ENCODE peak calls at places on chromosome 9, in eight cellular contexts. Q, K, T, U, H, I, R and B are unnamed samples. For H3K4me1 and H3K27me3, the result is how much of the 10 kb centered on the place peaks cover.

GRCh38 chr9:110573305-110573704 is 6.2 kb downstream of the SVEP1 start:
- DNase-seq in T (no peak), R (no peak), Q (no peak), U (peak), K (no peak), H (no peak), I (no peak), B (no peak)

GRCh38 chr9:12538842-12539584 is 154.2 kb upstream of the TYRP1 start:
- DNase-seq in I (no peak), H (no peak), R (peak), Q (no peak), T (no peak), K (no peak), U (no peak), B (no peak)

GRCh38 chr9:121118266-121118665 is 43.5 kb downstream of the CNTRL start:
- DNase-seq in T (no peak), I (no peak), H (no peak), U (no peak), Q (no peak), R (no peak), K (no peak), B (no peak)

GRCh38 chr9:127974002-127974768 is 6.6 kb downstream of the EEIG1 start:
- DNase-seq in T (no peak), H (no peak), U (no peak), R (peak), Q (peak), I (no peak), K (no peak), B (no peak)

GRCh38 chr9:124263800-124264426 is 6.2 kb downstream of the NEK6 start:
- DNase-seq in H (no peak), T (no peak), U (no peak), Q (no peak), R (no peak), I (no peak), K (no peak), B (no peak)

GRCh38 chr9:78986446-78986845 is 585.3 kb upstream of the TLE4 start:
- DNase-seq in U (no peak), H (no peak), T (no peak), R (no peak), I (no peak), Q (no peak), K (no peak), B (no peak)

GRCh38 chr9:137804908-137805356 is 72.7 kb upstream of the CACNA1B start:
- DNase-seq in R (no peak), Q (no peak), K (no peak), U (no peak), T (no peak), I (no peak), H (no peak), B (no peak)

GRCh38 chr9:111108946-111109345 is 70.7 kb upstream of the LPAR1 start:
- DNase-seq in K (no peak), H (no peak), Q (no peak), T (no peak), U (no peak), R (no peak), I (no peak), B (no peak)

GRCh38 chr9:91994422-91994821 is 44.4 kb upstream of the ROR2 start:
- DNase-seq in U (peak), T (no peak), H (no peak), Q (no peak), I (no peak), R (no peak), K (no peak), B (no peak)

GRCh38 chr9:31372796-31373587 is 1011.5 kb upstream of the ACO1 start:
- DNase-seq in U (no peak), I (no peak), T (no peak), K (no peak), Q (no peak), R (no peak), H (no peak), B (no peak)

GRCh38 chr9:37955781-37956422 is 52.0 kb upstream of the SLC25A51 start:
- DNase-seq in R (no peak), U (no peak), H (no peak), Q (no peak), I (no peak), K (no peak), T (no peak), B (no peak)

GRCh38 chr9:37953204-37953774 is 49.4 kb upstream of the SLC25A51 start:
- DNase-seq in T (no peak), Q (no peak), K (no peak), U (no peak), I (no peak), R (no peak), H (no peak), B (no peak)

GRCh38 chr9:37953775-37954437 is 50.0 kb upstream of the SLC25A51 start:
- DNase-seq in Q (no peak), R (no peak), H (no peak), I (no peak), U (peak), K (no peak), T (peak), B (peak)

GRCh38 chr9:37956423-37956820 is 52.5 kb upstream of the SLC25A51 start:
- DNase-seq in H (no peak), T (no peak), K (no peak), R (no peak), I (no peak), Q (no peak), U (no peak), B (no peak)

DNA sequence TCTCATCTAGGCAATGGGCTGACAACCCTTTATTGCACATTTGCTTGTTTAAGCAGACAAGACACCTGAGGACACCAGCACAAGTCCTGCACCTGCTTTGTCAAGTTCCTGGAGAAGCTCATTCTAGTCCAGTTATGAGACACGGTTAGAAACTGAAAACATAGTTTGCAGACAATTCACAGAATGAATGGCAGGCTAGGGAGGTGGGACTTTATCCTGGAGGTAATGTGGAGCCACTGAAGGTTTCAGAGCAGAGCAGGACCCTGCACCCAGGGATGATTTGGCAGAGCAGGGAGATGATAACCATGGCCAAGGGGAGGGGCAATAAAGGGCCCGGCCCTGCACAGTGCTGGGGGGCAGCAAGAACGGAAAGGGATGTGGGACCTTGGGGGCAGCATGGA is 50.7 kb upstream of the SLC25A51 start:
- DNase-seq in Q (no peak), I (no peak), R (no peak), U (no peak), K (no peak), H (no peak), T (no peak), B (no peak)
- H3K27ac ChIP-seq in Q (no peak), I (no peak), R (no peak), U (no peak), K (no peak), H (peak), T (peak), B (no peak)

DNA sequence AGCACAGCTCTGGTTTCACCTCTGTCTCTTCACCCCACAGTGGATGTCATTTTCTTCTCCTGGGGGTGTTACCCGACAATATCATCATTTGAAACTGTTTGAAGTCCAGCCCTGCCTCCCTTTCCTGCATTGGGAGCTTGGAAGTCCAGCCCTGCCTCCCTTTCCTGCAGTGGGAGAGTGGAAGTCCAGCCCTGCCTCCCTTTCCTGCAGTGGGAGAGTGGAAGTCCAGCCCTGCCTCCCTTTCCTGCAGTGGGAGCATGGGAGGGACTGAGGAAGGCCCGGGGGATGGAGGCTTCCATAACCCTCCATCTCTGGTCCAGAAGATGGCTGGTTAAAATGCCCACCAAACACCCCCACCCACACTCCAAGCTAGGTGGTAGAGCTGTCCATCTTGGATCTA is 59.8 kb downstream of the SYK start:
- DNase-seq in U (no peak), R (no peak), H (no peak), Q (no peak), I (no peak), T (no peak), K (no peak), B (no peak)
- H3K4me1 ChIP-seq in U (under half), R (under half), H (under half), Q (under half), I (under half), T (under half), K (under half), B (under half)

GRCh38 chr9:99822096-99822595 is 461 bp downstream of the NR4A3 start:
- DNase-seq in U (no peak), R (no peak), H (peak), I (peak), Q (peak), T (no peak), K (no peak), B (no peak)

GRCh38 chr9:99824378-99825157 is 2.9 kb downstream of the NR4A3 start:
- DNase-seq in I (peak), U (peak), H (no peak), Q (peak), R (peak), T (no peak), K (peak), B (no peak)

GRCh38 chr9:99823392-99824377 is 2.0 kb downstream of the NR4A3 start:
- DNase-seq in T (peak), Q (peak), H (peak), K (peak), R (peak), I (peak), U (peak), B (peak)

GRCh38 chr9:99821187-99822095 is at the start of gene NR4A3:
- DNase-seq in R (peak), H (peak), Q (peak), K (peak), U (peak), I (peak), T (peak), B (peak)

GRCh38 chr9:99822596-99823391 is 1.1 kb downstream of the NR4A3 start:
- DNase-seq in R (peak), K (peak), H (no peak), Q (peak), U (peak), I (peak), T (peak), B (peak)
- H3K27me3 ChIP-seq in R (half or more), K (under half), H (under half), Q (half or more), U (under half), I (half or more), T (under half), B (under half)

GRCh38 chr9:13817754-13818278 is 496.1 kb downstream of the NFIB start:
- DNase-seq in T (no peak), U (no peak), H (no peak), Q (no peak), R (no peak), K (no peak), I (no peak), B (no peak)

DNA sequence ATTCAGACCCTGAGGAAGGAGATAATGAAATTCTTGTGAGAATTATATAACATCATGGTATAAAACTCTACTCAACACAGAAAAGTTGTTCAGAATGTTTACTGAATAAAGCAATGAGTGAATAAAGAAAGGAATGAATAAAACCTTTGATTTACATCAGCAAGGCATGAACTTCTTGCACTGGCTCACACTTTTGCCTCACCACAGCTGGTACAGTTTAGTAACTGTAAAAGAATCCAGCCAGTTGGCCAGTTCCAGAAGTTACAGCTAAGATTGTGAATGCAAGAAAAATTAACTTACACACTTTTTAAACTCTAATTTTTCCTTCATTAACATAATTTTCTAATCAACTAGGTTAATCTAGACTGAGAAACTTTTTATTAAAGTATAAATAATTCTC is 490.9 kb downstream of the NFIB start:
- DNase-seq in R (no peak), T (no peak), K (no peak), U (no peak), H (no peak), Q (no peak), I (no peak), B (no peak)
- H3K27ac ChIP-seq in R (no peak), T (no peak), K (no peak), U (no peak), H (no peak), Q (no peak), I (no peak), B (no peak)

GRCh38 chr9:130933114-130934046 is 5.7 kb downstream of the FIBCD1 start:
- DNase-seq in R (no peak), K (no peak), U (no peak), I (no peak), H (no peak), T (no peak), Q (no peak), B (no peak)
- H3K4me1 ChIP-seq in R (under half), K (under half), U (under half), I (under half), H (under half), T (under half), Q (under half), B (under half)

GRCh38 chr9:107855164-107855563 is 365.6 kb upstream of the KLF4 start:
- DNase-seq in Q (no peak), U (no peak), K (no peak), I (no peak), H (no peak), T (no peak), R (no peak), B (no peak)
- H3K27me3 ChIP-seq in Q (under half), U (under half), K (under half), I (under half), H (under half), T (under half), R (under half), B (under half)

GRCh38 chr9:37374892-37375291 is 47.6 kb upstream of the GRHPR start:
- DNase-seq in U (no peak), R (no peak), K (no peak), T (no peak), H (no peak), I (no peak), Q (no peak), B (no peak)

GRCh38 chr9:37373621-37374020 is 48.9 kb upstream of the GRHPR start:
- DNase-seq in K (no peak), R (no peak), Q (no peak), H (no peak), T (no peak), U (no peak), I (no peak), B (no peak)

GRCh38 chr9:37370968-37371563 is 51.4 kb upstream of the GRHPR start:
- DNase-seq in U (no peak), Q (no peak), T (no peak), H (no peak), K (no peak), I (no peak), R (no peak), B (no peak)

GRCh38 chr9:37371565-37372464 is 50.7 kb upstream of the GRHPR start:
- DNase-seq in I (no peak), U (no peak), H (no peak), T (no peak), R (no peak), K (no peak), Q (no peak), B (no peak)

DNA sequence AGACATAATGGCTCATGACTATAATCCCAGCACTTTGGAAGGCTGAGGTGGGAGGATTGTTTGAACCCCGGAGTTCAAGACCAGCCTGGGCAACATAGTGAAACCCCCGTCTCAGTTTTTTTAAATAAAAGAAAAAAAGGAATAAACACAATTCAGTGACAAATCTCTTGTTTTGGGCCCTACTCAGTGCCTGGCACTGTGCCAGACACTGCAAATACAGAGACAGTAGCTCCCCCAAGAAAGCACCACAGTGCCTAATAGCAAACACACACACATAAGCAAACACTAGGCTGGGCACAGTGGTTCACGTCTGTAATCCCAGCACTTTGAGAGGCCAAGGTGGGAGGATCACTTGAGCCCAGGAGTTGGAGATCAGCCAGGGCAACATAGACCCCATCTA is 49.7 kb upstream of the GRHPR start:
- DNase-seq in K (no peak), Q (no peak), H (no peak), I (no peak), T (no peak), R (no peak), U (no peak), B (no peak)
- H3K27ac ChIP-seq in K (no peak), Q (no peak), H (no peak), I (no peak), T (no peak), R (no peak), U (no peak), B (no peak)

DNA sequence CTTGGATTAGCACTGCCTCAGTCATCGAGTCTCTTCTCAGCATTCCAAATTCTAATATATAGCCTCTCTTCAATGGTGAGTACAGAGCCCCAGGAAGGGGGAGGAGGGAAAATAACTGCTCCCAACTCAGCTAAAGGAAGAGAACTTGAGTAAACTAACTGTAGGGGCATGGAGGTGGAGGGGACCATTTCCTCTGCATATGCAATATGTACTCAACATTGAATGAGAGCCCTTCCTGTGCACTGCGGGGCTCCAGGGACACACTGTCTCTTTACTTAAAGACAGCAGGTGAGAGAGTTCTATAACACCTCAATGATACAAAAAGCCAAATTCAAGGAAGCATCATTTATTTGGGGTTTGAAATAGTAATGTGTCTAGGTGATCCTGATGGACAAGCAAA is 75.1 kb downstream of the GNAQ start:
- DNase-seq in K (no peak), R (no peak), I (no peak), T (no peak), U (peak), Q (no peak), H (no peak), B (no peak)
- H3K4me1 ChIP-seq in K (under half), R (under half), I (under half), T (under half), U (under half), Q (under half), H (under half), B (half or more)

GRCh38 chr9:84667571-84668203 is 1.8 kb upstream of the NTRK2 start:
- DNase-seq in H (peak), I (peak), K (no peak), R (peak), U (peak), Q (peak), T (no peak), B (no peak)

GRCh38 chr9:84670106-84670800 is 724 bp downstream of the NTRK2 start:
- DNase-seq in U (peak), Q (no peak), T (no peak), I (peak), K (no peak), H (no peak), R (peak), B (no peak)

GRCh38 chr9:84669008-84669292 is 579 bp upstream of the NTRK2 start:
- DNase-seq in I (no peak), K (no peak), U (no peak), R (no peak), T (no peak), Q (peak), H (no peak), B (no peak)

GRCh38 chr9:84669293-84670105 is at the start of gene NTRK2:
- DNase-seq in Q (peak), I (peak), T (peak), K (no peak), H (peak), R (peak), U (peak), B (no peak)

DNA sequence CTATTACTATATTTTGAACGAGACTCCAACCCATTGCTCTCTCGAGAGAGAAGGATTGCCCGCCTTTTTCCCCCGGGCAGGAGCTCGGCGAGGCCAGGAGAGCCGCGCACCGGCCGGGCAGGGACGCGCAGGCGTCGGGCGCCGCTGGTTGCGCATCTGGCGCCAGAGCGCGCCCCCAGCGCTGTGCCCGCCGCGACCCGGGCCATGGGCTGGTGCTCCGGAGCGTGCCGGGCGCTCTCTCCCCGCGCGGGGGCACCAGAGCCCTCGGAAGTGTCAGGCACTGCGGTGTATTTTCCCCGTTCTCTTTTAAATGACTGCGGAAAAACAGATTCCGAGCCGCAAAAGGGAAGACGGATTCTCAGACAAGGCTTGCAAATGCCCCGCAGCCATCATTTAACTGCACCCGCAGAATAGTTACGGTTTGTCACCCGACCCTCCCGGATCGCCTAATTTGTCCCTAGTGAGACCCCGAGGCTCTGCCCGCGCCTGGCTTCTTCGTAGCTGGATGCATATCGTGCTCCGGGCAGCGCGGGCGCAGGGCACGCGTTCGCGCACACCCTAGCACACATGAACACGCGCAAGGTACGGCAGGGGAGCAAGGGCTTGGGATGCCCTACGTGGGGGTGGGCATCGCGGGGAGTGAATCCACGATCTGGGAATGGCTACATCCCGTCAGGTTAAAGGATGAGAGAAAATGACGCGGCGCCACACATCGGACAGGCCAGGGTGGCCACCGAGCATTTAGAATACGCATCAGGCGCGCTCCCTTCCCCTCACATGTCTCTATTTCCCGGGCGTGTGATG is 1.1 kb upstream of the NTRK2 start:
- DNase-seq in U (peak), I (peak), T (peak), K (peak), Q (peak), R (peak), H (peak), B (no peak)
- H3K27me3 ChIP-seq in U (under half), I (half or more), T (half or more), K (under half), Q (under half), R (under half), H (under half), B (under half)